ENCODE peak calls at places on chromosomes 2 and 18, in ten cellular contexts. S is lower lobe of right lung; F is stimulated activated CD4-positive, alpha-beta T cell treated with anti-CD3 and anti-CD28 coated beads, Interleukin-2, amount 100 ng/mL, for 24 hours; H is GM10248; V is amygdala; P is ovary; A is spleen; T is activated naive CD4-positive, alpha-beta T cell treated with anti-CD3 and anti-CD28 coated beads for 36 hours; R is neuronal stem cell; U is naive thymus-derived CD4-positive, alpha-beta T cell. M is an unnamed sample.

GRCh38 chr2:232887171-232887850 is 17.2 kb downstream of the SNORC start:
- DNase-seq in V (no peak), T (no peak), U (no peak), H (no peak), R (no peak), F (no peak), S (no peak), A (peak), P (no peak), M (no peak)

GRCh38 chr2:49770919-49771318 is 616.6 kb upstream of the FSHR start:
- DNase-seq in T (peak), R (peak), V (peak), H (peak), U (no peak), P (no peak), F (no peak), S (no peak), A (no peak), M (no peak)

GRCh38 chr18:58337688-58338087 is 291.2 kb downstream of the ALPK2 start:
- DNase-seq in A (no peak), V (no peak), U (no peak), P (no peak), H (no peak), F (no peak), R (no peak), T (no peak), S (no peak), M (no peak)

GRCh38 chr18:66993492-66993891 is 389.6 kb upstream of the CDH19 start:
- DNase-seq in R (no peak), A (no peak), S (no peak), F (no peak), P (no peak), T (no peak), V (no peak), H (no peak), U (no peak), M (no peak)

GRCh38 chr2:46720592-46721185 is 194.9 kb downstream of the MCFD2 start:
- DNase-seq in S (no peak), H (no peak), R (no peak), U (no peak), V (no peak), F (no peak), A (no peak), T (no peak), P (no peak), M (peak)

GRCh38 chr2:43762286-43762685 is 11.6 kb upstream of the DYNC2LI1 start:
- DNase-seq in V (no peak), P (no peak), F (no peak), R (no peak), U (no peak), S (no peak), A (no peak), H (no peak), T (no peak), M (no peak)

GRCh38 chr2:105042189-105042588 is 4.3 kb downstream of the MRPS9 start:
- DNase-seq in H (no peak), A (no peak), S (no peak), T (no peak), P (no peak), U (no peak), F (no peak), R (no peak), V (no peak), M (no peak)

GRCh38 chr18:26721876-26722581 is 143.5 kb downstream of the AQP4 start:
- DNase-seq in R (no peak), U (no peak), A (no peak), V (no peak), P (no peak), H (no peak), F (no peak), S (no peak), T (no peak), M (no peak)

GRCh38 chr18:75200644-75201272 is 8.2 kb downstream of the PTGR3 start:
- DNase-seq in U (no peak), F (no peak), R (no peak), H (no peak), S (no peak), T (no peak), V (no peak), P (no peak), A (no peak), M (no peak)

GRCh38 chr2:58569460-58570185 is 328.5 kb upstream of the FANCL start:
- DNase-seq in S (no peak), A (no peak), T (peak), U (peak), F (no peak), V (no peak), H (peak), R (no peak), P (no peak), M (no peak)

GRCh38 chr2:205763708-205764501 is 81.6 kb downstream of the NRP2 start:
- DNase-seq in P (peak), V (peak), T (peak), A (no peak), H (peak), R (peak), S (peak), U (peak), F (peak), M (no peak)

GRCh38 chr2:158894078-158894477 is 74.4 kb upstream of the TANC1 start:
- DNase-seq in F (no peak), S (no peak), U (no peak), A (no peak), V (no peak), T (no peak), P (no peak), R (no peak), H (no peak), M (no peak)

GRCh38 chr2:86464654-86465053 is 23.5 kb downstream of the KDM3A start:
- DNase-seq in U (no peak), A (no peak), R (no peak), S (peak), V (no peak), H (no peak), P (no peak), T (peak), F (no peak), M (no peak)

GRCh38 chr2:54613794-54614257 is 109.6 kb upstream of the EML6 start:
- DNase-seq in A (no peak), V (no peak), H (no peak), R (no peak), T (no peak), S (no peak), F (peak), P (no peak), U (no peak), M (no peak)

GRCh38 chr2:111133603-111134002 is 12.9 kb downstream of the BCL2L11 start:
- DNase-seq in T (no peak), U (no peak), S (no peak), V (no peak), A (no peak), P (no peak), H (no peak), R (no peak), F (no peak), M (no peak)

GRCh38 chr18:79068299-79068945 is 772 bp upstream of the ATP9B start:
- DNase-seq in T (peak), A (peak), U (no peak), S (no peak), F (no peak), R (no peak), P (no peak), V (peak), H (peak), M (no peak)

GRCh38 chr2:33443272-33443829 is 33.1 kb upstream of the RASGRP3 start:
- DNase-seq in H (no peak), F (no peak), V (no peak), U (no peak), P (no peak), T (no peak), R (no peak), A (no peak), S (no peak), M (no peak)

GRCh38 chr2:85131116-85131515 is 2.1 kb upstream of the TCF7L1 start:
- DNase-seq in S (no peak), V (no peak), P (no peak), T (no peak), U (no peak), A (no peak), H (no peak), F (no peak), R (peak), M (no peak)

GRCh38 chr2:230912046-230912445 is 13.0 kb downstream of the GPR55 start:
- DNase-seq in R (no peak), T (peak), A (peak), P (no peak), H (no peak), V (no peak), F (no peak), S (no peak), U (no peak), M (no peak)

GRCh38 chr2:126244937-126245336 is 411.0 kb upstream of the GYPC start:
- DNase-seq in F (peak), U (no peak), A (no peak), P (no peak), S (peak), H (peak), V (no peak), R (peak), T (peak), M (no peak)

GRCh38 chr2:234973008-234973407 is 21.2 kb downstream of the SH3BP4 start:
- DNase-seq in R (no peak), V (no peak), H (no peak), A (no peak), F (no peak), T (no peak), S (no peak), U (no peak), P (no peak), M (no peak)

GRCh38 chr2:189318761-189319160 is 122.5 kb upstream of the WDR75 start:
- DNase-seq in R (no peak), S (no peak), U (no peak), F (no peak), A (no peak), V (no peak), P (no peak), H (no peak), T (no peak), M (no peak)

GRCh38 chr2:86290596-86291327 is 46.7 kb downstream of the REEP1 start:
- DNase-seq in P (no peak), S (no peak), F (no peak), V (no peak), T (no peak), U (no peak), R (no peak), A (no peak), H (no peak), M (no peak)

GRCh38 chr2:138827426-138828054 is 47.4 kb upstream of the NXPH2 start:
- DNase-seq in T (peak), A (no peak), P (no peak), S (no peak), V (no peak), H (peak), F (no peak), U (no peak), R (peak), M (no peak)

GRCh38 chr2:32969444-32970162 is 22.9 kb downstream of the LTBP1 start:
- DNase-seq in H (no peak), A (no peak), F (no peak), V (no peak), R (no peak), U (no peak), S (no peak), P (no peak), T (no peak), M (no peak)

GRCh38 chr2:151891566-151892194 is 63.5 kb upstream of the ARL5A start:
- DNase-seq in F (no peak), S (no peak), A (no peak), R (no peak), V (no peak), T (no peak), U (no peak), P (no peak), H (no peak), M (no peak)

GRCh38 chr2:235333076-235333475 is 160.8 kb upstream of the AGAP1 start:
- DNase-seq in V (no peak), T (no peak), P (no peak), F (no peak), H (no peak), U (no peak), A (no peak), R (no peak), S (no peak), M (no peak)

GRCh38 chr2:29113891-29114321 is 1.3 kb upstream of the CLIP4 start:
- DNase-seq in A (no peak), V (no peak), S (peak), U (no peak), F (no peak), P (peak), T (no peak), R (no peak), H (peak), M (no peak)

GRCh38 chr2:9315280-9315847 is 108.0 kb downstream of the ITGB1BP1 start:
- DNase-seq in H (no peak), A (no peak), T (no peak), S (no peak), U (no peak), F (no peak), P (no peak), R (no peak), V (no peak), M (no peak)

GRCh38 chr2:2646312-2647051 is 315.4 kb upstream of the MYT1L start:
- DNase-seq in V (no peak), S (no peak), T (peak), U (peak), P (no peak), A (no peak), R (no peak), F (peak), H (no peak), M (no peak)

GRCh38 chr2:219436491-219436890 is 1.8 kb downstream of the SPEG start:
- DNase-seq in P (no peak), H (no peak), S (no peak), U (no peak), R (no peak), T (no peak), A (no peak), V (no peak), F (no peak), M (no peak)

GRCh38 chr2:69010437-69011194 is 2.4 kb upstream of the ANTXR1 start:
- DNase-seq in P (no peak), T (no peak), F (no peak), U (no peak), A (no peak), R (no peak), S (no peak), H (no peak), V (no peak), M (no peak)

GRCh38 chr18:21289843-21290242 is 47.8 kb downstream of the GREB1L start:
- DNase-seq in P (no peak), U (no peak), T (no peak), F (no peak), H (no peak), V (no peak), A (no peak), R (no peak), S (no peak), M (no peak)

GRCh38 chr2:55887351-55887750 is 36.2 kb downstream of the EFEMP1 start:
- DNase-seq in S (no peak), P (no peak), H (no peak), U (no peak), A (no peak), F (no peak), V (no peak), R (no peak), T (no peak), M (no peak)

GRCh38 chr2:143161982-143162837 is 33.0 kb downstream of the ARHGAP15 start:
- DNase-seq in H (no peak), P (peak), S (no peak), U (no peak), V (no peak), R (peak), T (peak), F (peak), A (peak), M (peak)

GRCh38 chr18:34643982-34644381 is 66.1 kb upstream of the DTNA start:
- DNase-seq in S (no peak), R (no peak), T (no peak), V (no peak), H (no peak), F (no peak), P (no peak), A (no peak), U (no peak), M (no peak)

GRCh38 chr18:65278939-65279667 is 471.7 kb upstream of the CDH7 start:
- DNase-seq in F (no peak), S (no peak), A (no peak), V (no peak), H (no peak), T (no peak), U (no peak), R (no peak), P (no peak), M (no peak)

GRCh38 chr2:60976875-60977561 is 40.5 kb upstream of the PEX13 start:
- DNase-seq in A (no peak), T (peak), H (peak), V (no peak), R (no peak), F (no peak), P (no peak), S (no peak), U (no peak), M (no peak)